ENCODE peak calls at places on chromosomes 16 and 17, in seven cellular contexts. One of them, this sample, is unnamed.

GRCh38 chr16:57268804-57269800 is 15.4 kb downstream of the PLLP start:
- DNase-seq in cardiac muscle cell: peak; percentile 88
- DNase-seq in cardiac fibroblast: no peak
- DNase-seq in naive thymus-derived CD4-positive, alpha-beta T cell: no peak
- DNase-seq in dorsolateral prefrontal cortex: no peak
- DNase-seq in mesendoderm: peak; percentile 82
- DNase-seq in skeletal muscle cell: no peak
- DNase-seq in this sample: no peak

GRCh38 chr16:71360378-71360777 is 1.9 kb downstream of the CALB2 start:
- DNase-seq in cardiac muscle cell: no peak
- DNase-seq in cardiac fibroblast: peak; percentile 90
- DNase-seq in naive thymus-derived CD4-positive, alpha-beta T cell: no peak
- DNase-seq in dorsolateral prefrontal cortex: no peak
- DNase-seq in mesendoderm: peak; percentile 53
- DNase-seq in skeletal muscle cell: peak; percentile 61
- DNase-seq in this sample: peak; percentile 96

GRCh38 chr17:50470451-50470850 is 1.8 kb upstream of the CHAD start:
- DNase-seq in cardiac muscle cell: no peak
- DNase-seq in cardiac fibroblast: no peak
- DNase-seq in naive thymus-derived CD4-positive, alpha-beta T cell: no peak
- DNase-seq in dorsolateral prefrontal cortex: no peak
- DNase-seq in mesendoderm: no peak
- DNase-seq in skeletal muscle cell: no peak
- DNase-seq in this sample: no peak

GRCh38 chr17:32854177-32854576 is 22.7 kb downstream of the MYO1D start:
- DNase-seq in cardiac muscle cell: no peak
- DNase-seq in cardiac fibroblast: peak; percentile 39
- DNase-seq in naive thymus-derived CD4-positive, alpha-beta T cell: no peak
- DNase-seq in dorsolateral prefrontal cortex: no peak
- DNase-seq in mesendoderm: peak; percentile 58
- DNase-seq in skeletal muscle cell: no peak
- DNase-seq in this sample: no peak

GRCh38 chr17:79946352-79947231 is 89.1 kb downstream of the TBC1D16 start:
- DNase-seq in cardiac muscle cell: no peak
- DNase-seq in cardiac fibroblast: no peak
- DNase-seq in naive thymus-derived CD4-positive, alpha-beta T cell: no peak
- DNase-seq in dorsolateral prefrontal cortex: peak; percentile 35
- DNase-seq in mesendoderm: no peak
- DNase-seq in skeletal muscle cell: no peak
- DNase-seq in this sample: no peak

GRCh38 chr16:83365166-83365565 is 442.6 kb upstream of the HSBP1 start:
- DNase-seq in cardiac muscle cell: no peak
- DNase-seq in cardiac fibroblast: peak; percentile 61
- DNase-seq in naive thymus-derived CD4-positive, alpha-beta T cell: no peak
- DNase-seq in dorsolateral prefrontal cortex: no peak
- DNase-seq in mesendoderm: no peak
- DNase-seq in skeletal muscle cell: peak; percentile 7
- DNase-seq in this sample: peak; percentile 48

GRCh38 chr17:36085710-36086268 is 4.2 kb downstream of the CCL3 start:
- DNase-seq in cardiac muscle cell: no peak
- DNase-seq in cardiac fibroblast: peak; percentile 44
- DNase-seq in naive thymus-derived CD4-positive, alpha-beta T cell: no peak
- DNase-seq in dorsolateral prefrontal cortex: no peak
- DNase-seq in mesendoderm: no peak
- DNase-seq in skeletal muscle cell: no peak
- DNase-seq in this sample: peak; percentile 34

GRCh38 chr16:12120331-12120981 is 143.9 kb downstream of the SNX29 start:
- DNase-seq in cardiac muscle cell: no peak
- DNase-seq in cardiac fibroblast: peak; percentile 92
- DNase-seq in naive thymus-derived CD4-positive, alpha-beta T cell: no peak
- DNase-seq in dorsolateral prefrontal cortex: peak; percentile 37
- DNase-seq in mesendoderm: no peak
- DNase-seq in skeletal muscle cell: peak; percentile 78
- DNase-seq in this sample: peak; percentile 53

GRCh38 chr17:77681820-77682219 is 276.7 kb upstream of the TNRC6C start:
- DNase-seq in cardiac muscle cell: no peak
- DNase-seq in cardiac fibroblast: no peak
- DNase-seq in naive thymus-derived CD4-positive, alpha-beta T cell: no peak
- DNase-seq in dorsolateral prefrontal cortex: no peak
- DNase-seq in mesendoderm: no peak
- DNase-seq in skeletal muscle cell: peak; percentile 1
- DNase-seq in this sample: no peak

GRCh38 chr17:36505171-36505570 is 18.7 kb downstream of the ZNHIT3 start:
- DNase-seq in cardiac muscle cell: no peak
- DNase-seq in cardiac fibroblast: no peak
- DNase-seq in naive thymus-derived CD4-positive, alpha-beta T cell: no peak
- DNase-seq in dorsolateral prefrontal cortex: no peak
- DNase-seq in mesendoderm: no peak
- DNase-seq in skeletal muscle cell: no peak
- DNase-seq in this sample: no peak

GRCh38 chr16:86681440-86681838 is 103.1 kb downstream of the FOXL1 start:
- DNase-seq in cardiac muscle cell: no peak
- DNase-seq in cardiac fibroblast: peak; percentile 43
- DNase-seq in naive thymus-derived CD4-positive, alpha-beta T cell: no peak
- DNase-seq in dorsolateral prefrontal cortex: no peak
- DNase-seq in mesendoderm: no peak
- DNase-seq in skeletal muscle cell: no peak
- DNase-seq in this sample: no peak

GRCh38 chr17:29180051-29180787 is at the start of gene MYO18A:
- DNase-seq in cardiac muscle cell: peak; percentile 89
- DNase-seq in cardiac fibroblast: peak; percentile 65
- DNase-seq in naive thymus-derived CD4-positive, alpha-beta T cell: peak; percentile 71
- DNase-seq in dorsolateral prefrontal cortex: peak; percentile 69
- DNase-seq in mesendoderm: peak; percentile 78
- DNase-seq in skeletal muscle cell: no peak
- DNase-seq in this sample: peak; percentile 66

GRCh38 chr17:79951361-79952264 is 84.1 kb downstream of the TBC1D16 start:
- DNase-seq in cardiac muscle cell: peak; percentile 66
- DNase-seq in cardiac fibroblast: peak; percentile 93
- DNase-seq in naive thymus-derived CD4-positive, alpha-beta T cell: no peak
- DNase-seq in dorsolateral prefrontal cortex: peak; percentile 66
- DNase-seq in mesendoderm: peak; percentile 45
- DNase-seq in skeletal muscle cell: peak; percentile 57
- DNase-seq in this sample: peak; percentile 82

GRCh38 chr16:49049191-49049590 is 232.4 kb downstream of the CBLN1 start:
- DNase-seq in cardiac muscle cell: no peak
- DNase-seq in cardiac fibroblast: no peak
- DNase-seq in naive thymus-derived CD4-positive, alpha-beta T cell: no peak
- DNase-seq in dorsolateral prefrontal cortex: no peak
- DNase-seq in mesendoderm: no peak
- DNase-seq in skeletal muscle cell: no peak
- DNase-seq in this sample: no peak

GRCh38 chr17:77515227-77515626 is 374.5 kb downstream of the SEC14L1 start:
- DNase-seq in cardiac muscle cell: no peak
- DNase-seq in cardiac fibroblast: no peak
- DNase-seq in naive thymus-derived CD4-positive, alpha-beta T cell: no peak
- DNase-seq in dorsolateral prefrontal cortex: no peak
- DNase-seq in mesendoderm: no peak
- DNase-seq in skeletal muscle cell: no peak
- DNase-seq in this sample: no peak

GRCh38 chr17:1474402-1475189 is 17.9 kb downstream of the MYO1C start:
- DNase-seq in cardiac muscle cell: no peak
- DNase-seq in cardiac fibroblast: no peak
- DNase-seq in naive thymus-derived CD4-positive, alpha-beta T cell: no peak
- DNase-seq in dorsolateral prefrontal cortex: no peak
- DNase-seq in mesendoderm: no peak
- DNase-seq in skeletal muscle cell: no peak
- DNase-seq in this sample: no peak

GRCh38 chr16:11076259-11077018 is 132.1 kb downstream of the CLEC16A start:
- DNase-seq in cardiac muscle cell: no peak
- DNase-seq in cardiac fibroblast: no peak
- DNase-seq in naive thymus-derived CD4-positive, alpha-beta T cell: no peak
- DNase-seq in dorsolateral prefrontal cortex: no peak
- DNase-seq in mesendoderm: no peak
- DNase-seq in skeletal muscle cell: no peak
- DNase-seq in this sample: no peak

GRCh38 chr17:74453665-74454196 is 12.7 kb upstream of the CD300A start:
- DNase-seq in cardiac muscle cell: peak; percentile 93
- DNase-seq in cardiac fibroblast: no peak
- DNase-seq in naive thymus-derived CD4-positive, alpha-beta T cell: peak; percentile 44
- DNase-seq in dorsolateral prefrontal cortex: no peak
- DNase-seq in mesendoderm: no peak
- DNase-seq in skeletal muscle cell: no peak
- DNase-seq in this sample: no peak

GRCh38 chr16:74726736-74727135 is 26.1 kb upstream of the MLKL start:
- DNase-seq in cardiac muscle cell: no peak
- DNase-seq in cardiac fibroblast: peak; percentile 37
- DNase-seq in naive thymus-derived CD4-positive, alpha-beta T cell: no peak
- DNase-seq in dorsolateral prefrontal cortex: no peak
- DNase-seq in mesendoderm: peak; percentile 81
- DNase-seq in skeletal muscle cell: no peak
- DNase-seq in this sample: no peak

GRCh38 chr17:68255151-68255550 is 7.3 kb downstream of the AMZ2 start:
- DNase-seq in cardiac muscle cell: no peak
- DNase-seq in cardiac fibroblast: no peak
- DNase-seq in naive thymus-derived CD4-positive, alpha-beta T cell: no peak
- DNase-seq in dorsolateral prefrontal cortex: no peak
- DNase-seq in mesendoderm: no peak
- DNase-seq in skeletal muscle cell: no peak
- DNase-seq in this sample: no peak

GRCh38 chr17:63973247-63973646 is 529 bp upstream of the SCN4A start:
- DNase-seq in cardiac muscle cell: no peak
- DNase-seq in cardiac fibroblast: no peak
- DNase-seq in naive thymus-derived CD4-positive, alpha-beta T cell: no peak
- DNase-seq in dorsolateral prefrontal cortex: no peak
- DNase-seq in mesendoderm: no peak
- DNase-seq in skeletal muscle cell: no peak
- DNase-seq in this sample: no peak
- H3K4me3 ChIP-seq in cardiac muscle cell: no peak overlapping the region
- H3K4me3 ChIP-seq in cardiac fibroblast: no peak overlapping the region
- H3K4me3 ChIP-seq in naive thymus-derived CD4-positive, alpha-beta T cell: no peak overlapping the region
- H3K4me3 ChIP-seq in dorsolateral prefrontal cortex: no peak overlapping the region
- H3K4me3 ChIP-seq in mesendoderm: no peak overlapping the region
- H3K4me3 ChIP-seq in skeletal muscle cell: no peak overlapping the region
- H3K4me3 ChIP-seq in this sample: no peak overlapping the region

GRCh38 chr17:34255381-34255732 is 272 bp downstream of the CCL2 start:
- DNase-seq in cardiac muscle cell: no peak
- DNase-seq in cardiac fibroblast: no peak
- DNase-seq in naive thymus-derived CD4-positive, alpha-beta T cell: no peak
- DNase-seq in dorsolateral prefrontal cortex: no peak
- DNase-seq in mesendoderm: no peak
- DNase-seq in skeletal muscle cell: no peak
- DNase-seq in this sample: no peak

GRCh38 chr17:34257299-34257985 is 2.4 kb downstream of the CCL2 start:
- DNase-seq in cardiac muscle cell: no peak
- DNase-seq in cardiac fibroblast: peak; percentile 72
- DNase-seq in naive thymus-derived CD4-positive, alpha-beta T cell: no peak
- DNase-seq in dorsolateral prefrontal cortex: no peak
- DNase-seq in mesendoderm: no peak
- DNase-seq in skeletal muscle cell: no peak
- DNase-seq in this sample: no peak

GRCh38 chr17:34254146-34254545 is 939 bp upstream of the CCL2 start:
- DNase-seq in cardiac muscle cell: no peak
- DNase-seq in cardiac fibroblast: peak; percentile 80
- DNase-seq in naive thymus-derived CD4-positive, alpha-beta T cell: no peak
- DNase-seq in dorsolateral prefrontal cortex: no peak
- DNase-seq in mesendoderm: peak; percentile 42
- DNase-seq in skeletal muscle cell: peak; percentile 72
- DNase-seq in this sample: peak; percentile 96

GRCh38 chr17:34254651-34255380 is at the start of gene CCL2:
- DNase-seq in cardiac muscle cell: peak; percentile 52
- DNase-seq in cardiac fibroblast: peak; percentile 88
- DNase-seq in naive thymus-derived CD4-positive, alpha-beta T cell: no peak
- DNase-seq in dorsolateral prefrontal cortex: no peak
- DNase-seq in mesendoderm: peak; percentile 96
- DNase-seq in skeletal muscle cell: peak; percentile 36
- DNase-seq in this sample: peak; percentile 73

DNA sequence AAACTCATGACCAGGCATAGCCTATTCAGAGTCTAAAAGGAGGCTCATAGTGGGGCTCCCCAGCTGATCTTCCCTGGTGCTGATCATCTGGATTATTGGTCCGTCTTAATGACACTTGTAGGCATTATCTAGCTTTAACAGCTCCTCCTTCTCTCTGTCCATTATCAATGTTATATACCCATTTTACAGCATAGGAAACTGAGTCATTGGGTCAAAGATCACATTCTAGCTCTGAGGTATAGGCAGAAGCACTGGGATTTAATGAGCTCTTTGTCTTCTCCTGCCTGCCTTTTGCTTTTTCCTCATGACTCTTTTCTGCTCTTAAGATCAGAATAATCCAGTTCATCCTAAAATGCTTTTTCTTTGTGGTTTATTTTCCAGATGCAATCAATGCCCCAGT is 756 bp downstream of the CCL2 start:
- DNase-seq in cardiac muscle cell: no peak
- DNase-seq in cardiac fibroblast: no peak
- DNase-seq in naive thymus-derived CD4-positive, alpha-beta T cell: no peak
- DNase-seq in dorsolateral prefrontal cortex: no peak
- DNase-seq in mesendoderm: no peak
- DNase-seq in skeletal muscle cell: no peak
- DNase-seq in this sample: no peak
- H3K4me3 ChIP-seq in cardiac muscle cell: no peak overlapping the region
- H3K4me3 ChIP-seq in cardiac fibroblast: peak overlapping the region; percentile 59
- H3K4me3 ChIP-seq in naive thymus-derived CD4-positive, alpha-beta T cell: no peak overlapping the region
- H3K4me3 ChIP-seq in dorsolateral prefrontal cortex: peak overlapping the region; percentile 36
- H3K4me3 ChIP-seq in mesendoderm: no peak overlapping the region
- H3K4me3 ChIP-seq in skeletal muscle cell: peak overlapping the region; percentile 45
- H3K4me3 ChIP-seq in this sample: peak overlapping the region; percentile 68

GRCh38 chr16:14509055-14509454 is 121.0 kb downstream of the PARN start:
- DNase-seq in cardiac muscle cell: no peak
- DNase-seq in cardiac fibroblast: peak; percentile 71
- DNase-seq in naive thymus-derived CD4-positive, alpha-beta T cell: no peak
- DNase-seq in dorsolateral prefrontal cortex: no peak
- DNase-seq in mesendoderm: peak; percentile 52
- DNase-seq in skeletal muscle cell: peak; percentile 45
- DNase-seq in this sample: no peak
- H3K4me3 ChIP-seq in cardiac muscle cell: no peak overlapping the region
- H3K4me3 ChIP-seq in cardiac fibroblast: no peak overlapping the region
- H3K4me3 ChIP-seq in naive thymus-derived CD4-positive, alpha-beta T cell: no peak overlapping the region
- H3K4me3 ChIP-seq in dorsolateral prefrontal cortex: no peak overlapping the region
- H3K4me3 ChIP-seq in mesendoderm: no peak overlapping the region
- H3K4me3 ChIP-seq in skeletal muscle cell: no peak overlapping the region
- H3K4me3 ChIP-seq in this sample: no peak overlapping the region

DNA sequence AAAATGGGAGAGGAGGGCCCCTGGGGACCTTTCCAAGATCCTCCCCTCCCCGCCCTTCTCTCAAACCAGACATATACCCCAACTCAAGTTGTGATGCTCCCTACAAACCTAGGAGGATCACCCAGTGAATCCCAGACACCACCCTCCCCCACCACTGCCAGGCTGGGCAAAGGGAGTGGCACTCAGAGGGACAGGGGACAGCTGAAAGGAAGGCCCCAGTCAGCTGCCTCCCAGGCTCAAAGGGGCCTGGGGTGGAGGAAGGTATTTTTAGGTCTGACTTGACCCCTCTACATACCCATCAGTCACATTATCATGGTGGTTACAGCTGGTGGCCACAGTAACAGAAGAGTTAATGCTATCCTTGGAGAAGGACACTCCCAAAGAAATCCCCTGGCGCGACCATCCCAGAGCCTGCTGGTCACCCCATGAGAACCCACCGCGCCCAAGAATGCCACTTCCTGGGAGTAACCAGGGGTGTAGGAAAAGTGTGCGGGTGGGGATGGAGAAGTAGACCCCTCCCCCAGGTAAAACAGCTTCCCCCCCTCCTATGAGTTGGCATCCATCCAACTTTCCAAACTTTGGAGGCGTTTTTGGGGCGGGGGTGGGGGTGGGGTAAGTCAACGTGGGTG is 1.2 kb downstream of the CACNB1 start:
- DNase-seq in cardiac muscle cell: no peak
- DNase-seq in cardiac fibroblast: no peak
- DNase-seq in naive thymus-derived CD4-positive, alpha-beta T cell: no peak
- DNase-seq in dorsolateral prefrontal cortex: no peak
- DNase-seq in mesendoderm: no peak
- DNase-seq in skeletal muscle cell: no peak
- DNase-seq in this sample: peak; percentile 17
- H3K4me3 ChIP-seq in cardiac muscle cell: peak overlapping the region; percentile 54
- H3K4me3 ChIP-seq in cardiac fibroblast: peak overlapping the region; percentile 90
- H3K4me3 ChIP-seq in naive thymus-derived CD4-positive, alpha-beta T cell: peak overlapping the region; percentile 16
- H3K4me3 ChIP-seq in dorsolateral prefrontal cortex: peak overlapping the region; percentile 90
- H3K4me3 ChIP-seq in mesendoderm: no peak overlapping the region
- H3K4me3 ChIP-seq in skeletal muscle cell: peak overlapping the region; percentile 90
- H3K4me3 ChIP-seq in this sample: peak overlapping the region; percentile 81